ENCODE peak calls at places on chromosomes 5 and 9, in five cellular contexts. One of them, this sample, is unnamed.

GRCh38 chr9:97938081-97938644 is at the start of gene HEMGN:
- DNase-seq in heart left ventricle: no peak
- DNase-seq in fibroblast of pulmonary artery: no peak
- DNase-seq in NCI-H345: no peak
- DNase-seq in neural progenitor cell: no peak
- DNase-seq in this sample: peak

GRCh38 chr5:13625616-13626198 is 318.8 kb downstream of the DNAH5 start:
- DNase-seq in heart left ventricle: no peak
- DNase-seq in fibroblast of pulmonary artery: no peak
- DNase-seq in NCI-H345: no peak
- DNase-seq in neural progenitor cell: no peak
- DNase-seq in this sample: no peak

GRCh38 chr5:112923148-112923917 is 1.3 kb upstream of the REEP5 start:
- DNase-seq in neural progenitor cell: no peak
- DNase-seq in NCI-H345: no peak
- DNase-seq in heart left ventricle: no peak
- DNase-seq in fibroblast of pulmonary artery: no peak
- DNase-seq in this sample: peak

GRCh38 chr9:132673355-132673754 is 3.1 kb downstream of the GTF3C4 start:
- DNase-seq in heart left ventricle: no peak
- DNase-seq in fibroblast of pulmonary artery: peak
- DNase-seq in NCI-H345: no peak
- DNase-seq in neural progenitor cell: peak
- DNase-seq in this sample: peak

GRCh38 chr9:121703014-121703734 is 51.7 kb downstream of the DAB2IP start:
- DNase-seq in fibroblast of pulmonary artery: no peak
- DNase-seq in neural progenitor cell: no peak
- DNase-seq in heart left ventricle: no peak
- DNase-seq in NCI-H345: no peak
- DNase-seq in this sample: no peak

GRCh38 chr9:107624216-107624948 is 134.8 kb upstream of the KLF4 start:
- DNase-seq in heart left ventricle: no peak
- DNase-seq in NCI-H345: no peak
- DNase-seq in fibroblast of pulmonary artery: peak
- DNase-seq in neural progenitor cell: no peak
- DNase-seq in this sample: no peak

GRCh38 chr9:106953166-106953565 is 90.2 kb downstream of the ZNF462 start:
- DNase-seq in fibroblast of pulmonary artery: peak
- DNase-seq in heart left ventricle: no peak
- DNase-seq in NCI-H345: no peak
- DNase-seq in neural progenitor cell: no peak
- DNase-seq in this sample: no peak

GRCh38 chr9:5608298-5609254 is 20.3 kb upstream of the RIC1 start:
- DNase-seq in fibroblast of pulmonary artery: peak
- DNase-seq in heart left ventricle: no peak
- DNase-seq in neural progenitor cell: no peak
- DNase-seq in NCI-H345: no peak
- DNase-seq in this sample: no peak

GRCh38 chr5:1551913-1552312 is 28.2 kb upstream of the LPCAT1 start:
- DNase-seq in neural progenitor cell: no peak
- DNase-seq in heart left ventricle: no peak
- DNase-seq in NCI-H345: no peak
- DNase-seq in fibroblast of pulmonary artery: no peak
- DNase-seq in this sample: no peak

GRCh38 chr5:59591162-59591561 is 302.4 kb downstream of the PDE4D start:
- DNase-seq in neural progenitor cell: no peak
- DNase-seq in fibroblast of pulmonary artery: no peak
- DNase-seq in heart left ventricle: no peak
- DNase-seq in NCI-H345: no peak
- DNase-seq in this sample: no peak

GRCh38 chr5:176810084-176810597 is at the start of gene UNC5A:
- DNase-seq in NCI-H345: peak
- DNase-seq in neural progenitor cell: peak
- DNase-seq in fibroblast of pulmonary artery: peak
- DNase-seq in heart left ventricle: no peak
- DNase-seq in this sample: peak

GRCh38 chr9:87063883-87064282 is 116.6 kb upstream of the GAS1 start:
- DNase-seq in NCI-H345: no peak
- DNase-seq in heart left ventricle: no peak
- DNase-seq in fibroblast of pulmonary artery: peak
- DNase-seq in neural progenitor cell: no peak
- DNase-seq in this sample: no peak

GRCh38 chr5:124554746-124555145 is 191.7 kb downstream of the ZNF608 start:
- DNase-seq in neural progenitor cell: no peak
- DNase-seq in fibroblast of pulmonary artery: no peak
- DNase-seq in heart left ventricle: no peak
- DNase-seq in NCI-H345: no peak
- DNase-seq in this sample: no peak

GRCh38 chr5:97097348-97098220 is 44.8 kb downstream of the LIX1 start:
- DNase-seq in fibroblast of pulmonary artery: no peak
- DNase-seq in NCI-H345: no peak
- DNase-seq in heart left ventricle: no peak
- DNase-seq in neural progenitor cell: peak
- DNase-seq in this sample: no peak

GRCh38 chr9:4086119-4087088 is 213.5 kb downstream of the GLIS3 start:
- DNase-seq in NCI-H345: no peak
- DNase-seq in fibroblast of pulmonary artery: peak
- DNase-seq in neural progenitor cell: no peak
- DNase-seq in heart left ventricle: peak
- DNase-seq in this sample: no peak

GRCh38 chr9:131839281-131840084 is 99.6 kb upstream of the RAPGEF1 start:
- DNase-seq in NCI-H345: no peak
- DNase-seq in fibroblast of pulmonary artery: peak
- DNase-seq in neural progenitor cell: no peak
- DNase-seq in heart left ventricle: peak
- DNase-seq in this sample: peak

GRCh38 chr9:73137286-73137899 is 14.3 kb upstream of the ANXA1 start:
- DNase-seq in NCI-H345: no peak
- DNase-seq in heart left ventricle: no peak
- DNase-seq in fibroblast of pulmonary artery: no peak
- DNase-seq in neural progenitor cell: peak
- DNase-seq in this sample: no peak

GRCh38 chr5:31383734-31384133 is 148.2 kb downstream of the DROSHA start:
- DNase-seq in heart left ventricle: no peak
- DNase-seq in NCI-H345: no peak
- DNase-seq in neural progenitor cell: no peak
- DNase-seq in fibroblast of pulmonary artery: peak
- DNase-seq in this sample: no peak

GRCh38 chr5:131795879-131796792 is 681 bp downstream of the FNIP1 start:
- DNase-seq in neural progenitor cell: peak
- DNase-seq in fibroblast of pulmonary artery: peak
- DNase-seq in NCI-H345: peak
- DNase-seq in heart left ventricle: peak
- DNase-seq in this sample: peak

GRCh38 chr9:93319301-93319991 is 132.0 kb upstream of the FAM120A start:
- DNase-seq in neural progenitor cell: no peak
- DNase-seq in fibroblast of pulmonary artery: no peak
- DNase-seq in NCI-H345: no peak
- DNase-seq in heart left ventricle: no peak
- DNase-seq in this sample: no peak

GRCh38 chr5:154221371-154221896 is 30.9 kb downstream of the GALNT10 start:
- DNase-seq in neural progenitor cell: peak
- DNase-seq in heart left ventricle: peak
- DNase-seq in fibroblast of pulmonary artery: peak
- DNase-seq in NCI-H345: no peak
- DNase-seq in this sample: peak

This sample was measured in RPMI8226.